ENCODE peak calls at places on chromosomes 3 and 15, in nine cellular contexts. X, P, N, W, S, K, F, O and G are unnamed samples.

GRCh38 chr15:100690032-100690785 is 87.8 kb downstream of the ASB7 start:
- DNase-seq in X (no peak), P (peak; percentile 59), N (no peak), W (no peak), S (no peak), K (no peak), F (no peak), O (no peak), G (no peak)

GRCh38 chr15:88029696-88030095 is 226.8 kb downstream of the NTRK3 start:
- DNase-seq in X (no peak), P (no peak), N (no peak), W (no peak), S (no peak), K (no peak), F (no peak), O (no peak), G (no peak)

GRCh38 chr15:26936502-26936901 is 34.5 kb upstream of the GABRG3 start:
- DNase-seq in X (no peak), P (no peak), N (no peak), W (no peak), S (no peak), K (no peak), F (no peak), O (no peak), G (no peak)

GRCh38 chr3:24678441-24678865 is 183.8 kb upstream of the THRB start:
- DNase-seq in X (peak; percentile 62), P (peak; percentile 84), N (peak; percentile 97), W (no peak), S (no peak), K (no peak), F (no peak), O (no peak), G (peak; percentile 69)

GRCh38 chr15:40906947-40907802 is 12.9 kb downstream of the VPS18 start:
- DNase-seq in X (peak; percentile 52), P (no peak), N (no peak), W (no peak), S (peak; percentile 50), K (no peak), F (no peak), O (peak; percentile 70), G (peak; percentile 76)

GRCh38 chr15:84570164-84570692 is 30.6 kb upstream of the ZSCAN2 start:
- DNase-seq in X (peak; percentile 52), P (no peak), N (no peak), W (peak; percentile 48), S (peak; percentile 31), K (peak; percentile 86), F (peak; percentile 81), O (peak; percentile 28), G (peak; percentile 75)

GRCh38 chr15:96428742-96429141 is 98.2 kb downstream of the NR2F2 start:
- DNase-seq in X (peak; percentile 32), P (peak; percentile 83), N (peak; percentile 97), W (peak; percentile 50), S (no peak), K (no peak), F (peak; percentile 59), O (no peak), G (peak; percentile 58)

GRCh38 chr15:64163662-64164362 is 990 bp upstream of the PPIB start:
- DNase-seq in X (no peak), P (no peak), N (no peak), W (no peak), S (no peak), K (no peak), F (no peak), O (no peak), G (no peak)

GRCh38 chr3:42510325-42510724 is 7.9 kb downstream of the VIPR1 start:
- DNase-seq in X (peak; percentile 44), P (no peak), N (no peak), W (no peak), S (no peak), K (no peak), F (no peak), O (no peak), G (no peak)
- H3K4me1 ChIP-seq in X (peaks cover 45% of the 10 kb centered on the region), P (peaks cover 29% of the 10 kb centered on the region), N (no peaks in the 10 kb centered on the region), W (no peaks in the 10 kb centered on the region), S (peaks cover 17% of the 10 kb centered on the region), K (peaks cover 53% of the 10 kb centered on the region), F (no peaks in the 10 kb centered on the region), O (peaks cover 12% of the 10 kb centered on the region), G (peaks cover 6% of the 10 kb centered on the region)

DNA sequence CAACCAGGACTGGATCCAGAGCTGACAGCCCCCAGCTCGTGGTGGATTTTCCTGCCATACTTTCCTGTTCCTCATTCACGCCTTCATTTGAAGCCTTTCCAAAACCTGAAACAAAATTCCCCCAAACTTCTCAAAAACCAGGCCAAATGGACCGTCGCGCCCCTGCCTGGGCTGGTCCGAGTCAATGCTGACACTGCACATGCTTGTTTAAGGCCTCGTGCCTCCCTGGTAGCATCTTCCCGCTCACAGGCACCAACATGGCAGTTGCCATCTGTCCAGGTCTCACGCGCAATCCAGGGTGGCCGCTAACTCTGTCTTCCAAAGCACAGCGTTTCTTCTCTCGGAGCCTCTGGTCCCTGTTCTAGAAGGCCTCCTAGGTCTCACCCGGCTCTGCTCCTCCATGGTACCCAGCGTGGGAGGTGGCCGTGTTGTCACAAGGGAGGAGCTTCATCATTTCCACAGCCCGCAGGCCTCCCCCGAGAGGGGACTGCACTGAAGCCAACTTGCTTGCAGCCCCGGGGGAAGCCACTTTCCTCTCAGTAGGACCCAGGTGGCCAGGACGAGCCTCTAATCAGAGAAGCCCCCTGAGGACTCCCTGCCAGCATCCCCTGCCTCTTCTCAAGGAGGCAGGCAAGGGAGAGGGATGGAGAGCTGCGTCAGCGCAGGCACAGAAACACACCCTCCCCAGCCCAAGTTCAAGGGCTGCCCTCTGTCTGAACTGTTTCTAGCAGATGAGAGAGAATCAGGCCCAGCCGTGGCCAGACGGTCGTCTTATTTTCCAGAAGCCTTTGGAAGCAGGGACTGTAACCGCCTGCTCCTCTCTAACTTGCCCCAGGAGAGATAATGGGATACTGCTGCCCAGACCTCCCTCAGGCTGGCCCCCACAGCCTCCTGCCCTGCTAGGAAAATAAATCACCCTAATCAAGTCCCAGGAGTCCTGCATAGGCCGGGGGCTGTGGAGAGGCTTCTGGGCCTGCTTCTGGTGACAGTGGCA is 152.8 kb upstream of the TLE3 start:
- DNase-seq in X (no peak), P (no peak), N (no peak), W (no peak), S (no peak), K (no peak), F (peak; percentile 40), O (no peak), G (no peak)
- H3K4me1 ChIP-seq in X (peaks cover 7% of the 10 kb centered on the region), P (peaks cover 20% of the 10 kb centered on the region), N (peaks cover 5% of the 10 kb centered on the region), W (peaks cover 9% of the 10 kb centered on the region), S (no peaks in the 10 kb centered on the region), K (peaks cover 19% of the 10 kb centered on the region), F (no peaks in the 10 kb centered on the region), O (no peaks in the 10 kb centered on the region), G (peaks cover 12% of the 10 kb centered on the region)

GRCh38 chr3:18428036-18428435 is 2.9 kb upstream of the SATB1 start:
- DNase-seq in X (no peak), P (no peak), N (no peak), W (no peak), S (no peak), K (no peak), F (no peak), O (no peak), G (no peak)

GRCh38 chr3:18426597-18426996 is 1.5 kb upstream of the SATB1 start:
- DNase-seq in X (no peak), P (no peak), N (no peak), W (no peak), S (no peak), K (no peak), F (no peak), O (no peak), G (no peak)

GRCh38 chr3:18432752-18433151 is 7.6 kb upstream of the SATB1 start:
- DNase-seq in X (no peak), P (no peak), N (no peak), W (no peak), S (no peak), K (no peak), F (no peak), O (no peak), G (no peak)

GRCh38 chr3:18425641-18426403 is 683 bp upstream of the SATB1 start:
- DNase-seq in X (peak; percentile 78), P (peak; percentile 39), N (no peak), W (no peak), S (peak; percentile 73), K (peak; percentile 75), F (peak; percentile 72), O (peak; percentile 63), G (peak; percentile 34)

DNA sequence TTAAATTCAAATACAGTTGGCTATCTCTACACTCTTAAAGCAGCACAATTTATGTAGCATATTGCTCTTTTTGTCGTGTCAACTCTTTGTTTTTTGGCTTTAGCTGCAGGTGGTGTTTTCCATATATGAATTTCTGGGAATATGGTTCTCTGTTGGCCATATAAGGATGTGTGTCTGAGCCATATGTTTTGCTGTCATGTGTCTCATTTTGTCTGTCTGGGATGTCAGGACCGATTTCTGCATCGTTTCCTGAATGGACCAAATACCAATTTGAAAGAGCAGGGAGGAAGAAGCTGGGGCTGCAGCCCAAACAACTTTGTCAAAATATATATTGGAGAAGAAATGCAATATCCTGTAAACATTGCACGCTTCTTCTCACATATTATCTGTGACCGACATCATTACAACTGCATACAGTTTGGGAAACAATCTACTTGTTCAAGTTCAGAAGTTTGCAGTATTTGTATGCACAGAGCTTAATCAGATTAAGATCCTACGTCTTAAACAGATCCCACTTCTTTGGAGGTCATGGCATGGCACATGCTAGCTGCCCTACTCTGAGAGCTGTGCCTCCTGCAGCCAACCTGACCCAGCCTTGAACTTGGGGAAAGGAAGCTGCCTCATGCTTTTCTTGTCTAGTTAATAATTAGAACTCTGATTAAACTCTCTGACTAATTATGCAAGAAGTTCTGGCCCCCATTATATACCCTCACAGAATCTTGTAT is 4.0 kb upstream of the SATB1 start:
- DNase-seq in X (no peak), P (no peak), N (no peak), W (no peak), S (no peak), K (no peak), F (no peak), O (no peak), G (no peak)
- H3K4me1 ChIP-seq in X (no peaks in the 10 kb centered on the region), P (peaks cover 15% of the 10 kb centered on the region), N (peaks cover 2% of the 10 kb centered on the region), W (peaks cover 10% of the 10 kb centered on the region), S (peaks cover 11% of the 10 kb centered on the region), K (peaks cover 10% of the 10 kb centered on the region), F (no peaks in the 10 kb centered on the region), O (peaks cover 40% of the 10 kb centered on the region), G (no peaks in the 10 kb centered on the region)

GRCh38 chr3:172170841-172171240 is 131.5 kb downstream of the FNDC3B start:
- DNase-seq in X (no peak), P (no peak), N (no peak), W (no peak), S (no peak), K (no peak), F (no peak), O (no peak), G (no peak)
- H3K4me1 ChIP-seq in X (peaks cover 28% of the 10 kb centered on the region), P (peaks cover 77% of the 10 kb centered on the region), N (peaks cover 31% of the 10 kb centered on the region), W (peaks cover 97% of the 10 kb centered on the region), S (no peaks in the 10 kb centered on the region), K (peaks cover 31% of the 10 kb centered on the region), F (peaks cover 72% of the 10 kb centered on the region), O (no peaks in the 10 kb centered on the region), G (peaks cover 25% of the 10 kb centered on the region)

GRCh38 chr15:76968310-76968709 is 26.6 kb upstream of the PSTPIP1 start:
- DNase-seq in X (no peak), P (no peak), N (no peak), W (no peak), S (no peak), K (no peak), F (no peak), O (no peak), G (no peak)
- H3K4me1 ChIP-seq in X (peaks cover 3% of the 10 kb centered on the region), P (no peaks in the 10 kb centered on the region), N (peaks cover 3% of the 10 kb centered on the region), W (no peaks in the 10 kb centered on the region), S (no peaks in the 10 kb centered on the region), K (peaks cover 11% of the 10 kb centered on the region), F (peaks cover 14% of the 10 kb centered on the region), O (no peaks in the 10 kb centered on the region), G (peaks cover 4% of the 10 kb centered on the region)

GRCh38 chr3:128914966-128915645 is 35.7 kb downstream of the ACAD9 start:
- DNase-seq in X (no peak), P (no peak), N (no peak), W (no peak), S (no peak), K (peak; percentile 72), F (no peak), O (no peak), G (no peak)
- H3K4me1 ChIP-seq in X (no peaks in the 10 kb centered on the region), P (no peaks in the 10 kb centered on the region), N (no peaks in the 10 kb centered on the region), W (no peaks in the 10 kb centered on the region), S (no peaks in the 10 kb centered on the region), K (no peaks in the 10 kb centered on the region), F (no peaks in the 10 kb centered on the region), O (no peaks in the 10 kb centered on the region), G (no peaks in the 10 kb centered on the region)